ENCODE peak calls at places on chromosomes 6 and 20, in ten cellular contexts. One of them, this sample, is unnamed.

GRCh38 chr20:5557123-5557522 is 193.1 kb upstream of the SHLD1 start:
- DNase-seq in adrenal gland: peak
- DNase-seq in left cardiac atrium: peak
- DNase-seq in activated CD4-positive, alpha-beta T cell treated with anti-CD3 and anti-CD28 coated beads, Interleukin-2, amount 50 U/mL, for 1 hour: peak
- DNase-seq in left ventricle myocardium inferior: peak
- DNase-seq in NCI-H748 treated with DMSO at 0.1 percent for 48 hours: peak
- DNase-seq in A549: peak
- DNase-seq in WTC11: peak
- DNase-seq in dorsolateral prefrontal cortex: peak
- DNase-seq in stimulated activated CD8-positive, alpha-beta memory T cell treated with anti-CD3 and anti-CD28 coated beads, Interleukin-12 subunit alpha, Interleukin-12 subunit beta, amount 100 ng/mL, for 4 hours: no peak
- DNase-seq in this sample: peak

GRCh38 chr20:10447028-10447427 is 11.9 kb downstream of the SLX4IP start:
- DNase-seq in left ventricle myocardium inferior: no peak
- DNase-seq in NCI-H748 treated with DMSO at 0.1 percent for 48 hours: peak
- DNase-seq in left cardiac atrium: no peak
- DNase-seq in adrenal gland: no peak
- DNase-seq in dorsolateral prefrontal cortex: no peak
- DNase-seq in stimulated activated CD8-positive, alpha-beta memory T cell treated with anti-CD3 and anti-CD28 coated beads, Interleukin-12 subunit alpha, Interleukin-12 subunit beta, amount 100 ng/mL, for 4 hours: no peak
- DNase-seq in A549: peak
- DNase-seq in WTC11: no peak
- DNase-seq in activated CD4-positive, alpha-beta T cell treated with anti-CD3 and anti-CD28 coated beads, Interleukin-2, amount 50 U/mL, for 1 hour: peak
- DNase-seq in this sample: peak

GRCh38 chr6:165800337-165800736 is 137.3 kb upstream of the PDE10A start:
- DNase-seq in A549: no peak
- DNase-seq in activated CD4-positive, alpha-beta T cell treated with anti-CD3 and anti-CD28 coated beads, Interleukin-2, amount 50 U/mL, for 1 hour: no peak
- DNase-seq in adrenal gland: no peak
- DNase-seq in WTC11: no peak
- DNase-seq in left ventricle myocardium inferior: no peak
- DNase-seq in dorsolateral prefrontal cortex: no peak
- DNase-seq in NCI-H748 treated with DMSO at 0.1 percent for 48 hours: no peak
- DNase-seq in stimulated activated CD8-positive, alpha-beta memory T cell treated with anti-CD3 and anti-CD28 coated beads, Interleukin-12 subunit alpha, Interleukin-12 subunit beta, amount 100 ng/mL, for 4 hours: no peak
- DNase-seq in left cardiac atrium: no peak
- DNase-seq in this sample: no peak

GRCh38 chr6:149129401-149130077 is 188.0 kb upstream of the TAB2 start:
- DNase-seq in left ventricle myocardium inferior: no peak
- DNase-seq in NCI-H748 treated with DMSO at 0.1 percent for 48 hours: no peak
- DNase-seq in A549: no peak
- DNase-seq in WTC11: no peak
- DNase-seq in dorsolateral prefrontal cortex: no peak
- DNase-seq in adrenal gland: peak
- DNase-seq in activated CD4-positive, alpha-beta T cell treated with anti-CD3 and anti-CD28 coated beads, Interleukin-2, amount 50 U/mL, for 1 hour: no peak
- DNase-seq in left cardiac atrium: peak
- DNase-seq in stimulated activated CD8-positive, alpha-beta memory T cell treated with anti-CD3 and anti-CD28 coated beads, Interleukin-12 subunit alpha, Interleukin-12 subunit beta, amount 100 ng/mL, for 4 hours: no peak
- DNase-seq in this sample: no peak

GRCh38 chr20:10565922-10566897 is 107.6 kb downstream of the JAG1 start:
- DNase-seq in WTC11: no peak
- DNase-seq in A549: peak
- DNase-seq in left cardiac atrium: no peak
- DNase-seq in dorsolateral prefrontal cortex: no peak
- DNase-seq in NCI-H748 treated with DMSO at 0.1 percent for 48 hours: no peak
- DNase-seq in adrenal gland: no peak
- DNase-seq in left ventricle myocardium inferior: no peak
- DNase-seq in stimulated activated CD8-positive, alpha-beta memory T cell treated with anti-CD3 and anti-CD28 coated beads, Interleukin-12 subunit alpha, Interleukin-12 subunit beta, amount 100 ng/mL, for 4 hours: no peak
- DNase-seq in activated CD4-positive, alpha-beta T cell treated with anti-CD3 and anti-CD28 coated beads, Interleukin-2, amount 50 U/mL, for 1 hour: no peak
- DNase-seq in this sample: peak

GRCh38 chr6:41698350-41698781 is 37.0 kb downstream of the TFEB start:
- DNase-seq in left cardiac atrium: no peak
- DNase-seq in stimulated activated CD8-positive, alpha-beta memory T cell treated with anti-CD3 and anti-CD28 coated beads, Interleukin-12 subunit alpha, Interleukin-12 subunit beta, amount 100 ng/mL, for 4 hours: no peak
- DNase-seq in A549: no peak
- DNase-seq in left ventricle myocardium inferior: no peak
- DNase-seq in activated CD4-positive, alpha-beta T cell treated with anti-CD3 and anti-CD28 coated beads, Interleukin-2, amount 50 U/mL, for 1 hour: no peak
- DNase-seq in NCI-H748 treated with DMSO at 0.1 percent for 48 hours: no peak
- DNase-seq in WTC11: no peak
- DNase-seq in dorsolateral prefrontal cortex: no peak
- DNase-seq in adrenal gland: no peak
- DNase-seq in this sample: no peak

GRCh38 chr6:46491789-46492547 is 719 bp upstream of the RCAN2 start:
- DNase-seq in A549: peak
- DNase-seq in stimulated activated CD8-positive, alpha-beta memory T cell treated with anti-CD3 and anti-CD28 coated beads, Interleukin-12 subunit alpha, Interleukin-12 subunit beta, amount 100 ng/mL, for 4 hours: peak
- DNase-seq in left cardiac atrium: peak
- DNase-seq in adrenal gland: peak
- DNase-seq in dorsolateral prefrontal cortex: peak
- DNase-seq in WTC11: peak
- DNase-seq in left ventricle myocardium inferior: peak
- DNase-seq in activated CD4-positive, alpha-beta T cell treated with anti-CD3 and anti-CD28 coated beads, Interleukin-2, amount 50 U/mL, for 1 hour: no peak
- DNase-seq in NCI-H748 treated with DMSO at 0.1 percent for 48 hours: peak
- DNase-seq in this sample: peak

GRCh38 chr20:36093025-36093803 is 61.3 kb upstream of the EPB41L1 start:
- DNase-seq in adrenal gland: peak
- DNase-seq in WTC11: no peak
- DNase-seq in stimulated activated CD8-positive, alpha-beta memory T cell treated with anti-CD3 and anti-CD28 coated beads, Interleukin-12 subunit alpha, Interleukin-12 subunit beta, amount 100 ng/mL, for 4 hours: no peak
- DNase-seq in left ventricle myocardium inferior: peak
- DNase-seq in activated CD4-positive, alpha-beta T cell treated with anti-CD3 and anti-CD28 coated beads, Interleukin-2, amount 50 U/mL, for 1 hour: peak
- DNase-seq in NCI-H748 treated with DMSO at 0.1 percent for 48 hours: no peak
- DNase-seq in dorsolateral prefrontal cortex: peak
- DNase-seq in A549: peak
- DNase-seq in left cardiac atrium: peak
- DNase-seq in this sample: peak

GRCh38 chr6:99093781-99094180 is 146.0 kb upstream of the FBXL4 start:
- DNase-seq in activated CD4-positive, alpha-beta T cell treated with anti-CD3 and anti-CD28 coated beads, Interleukin-2, amount 50 U/mL, for 1 hour: no peak
- DNase-seq in A549: no peak
- DNase-seq in adrenal gland: no peak
- DNase-seq in left ventricle myocardium inferior: no peak
- DNase-seq in NCI-H748 treated with DMSO at 0.1 percent for 48 hours: peak
- DNase-seq in dorsolateral prefrontal cortex: no peak
- DNase-seq in left cardiac atrium: no peak
- DNase-seq in stimulated activated CD8-positive, alpha-beta memory T cell treated with anti-CD3 and anti-CD28 coated beads, Interleukin-12 subunit alpha, Interleukin-12 subunit beta, amount 100 ng/mL, for 4 hours: no peak
- DNase-seq in WTC11: no peak
- DNase-seq in this sample: no peak

GRCh38 chr20:17520583-17520982 is 10.6 kb downstream of the BFSP1 start:
- DNase-seq in NCI-H748 treated with DMSO at 0.1 percent for 48 hours: no peak
- DNase-seq in adrenal gland: no peak
- DNase-seq in A549: no peak
- DNase-seq in activated CD4-positive, alpha-beta T cell treated with anti-CD3 and anti-CD28 coated beads, Interleukin-2, amount 50 U/mL, for 1 hour: no peak
- DNase-seq in left cardiac atrium: no peak
- DNase-seq in WTC11: no peak
- DNase-seq in left ventricle myocardium inferior: no peak
- DNase-seq in stimulated activated CD8-positive, alpha-beta memory T cell treated with anti-CD3 and anti-CD28 coated beads, Interleukin-12 subunit alpha, Interleukin-12 subunit beta, amount 100 ng/mL, for 4 hours: no peak
- DNase-seq in dorsolateral prefrontal cortex: no peak
- DNase-seq in this sample: no peak

GRCh38 chr20:6277661-6278060 is 154.8 kb upstream of the FERMT1 start:
- DNase-seq in stimulated activated CD8-positive, alpha-beta memory T cell treated with anti-CD3 and anti-CD28 coated beads, Interleukin-12 subunit alpha, Interleukin-12 subunit beta, amount 100 ng/mL, for 4 hours: no peak
- DNase-seq in A549: no peak
- DNase-seq in left cardiac atrium: no peak
- DNase-seq in activated CD4-positive, alpha-beta T cell treated with anti-CD3 and anti-CD28 coated beads, Interleukin-2, amount 50 U/mL, for 1 hour: no peak
- DNase-seq in left ventricle myocardium inferior: no peak
- DNase-seq in WTC11: no peak
- DNase-seq in NCI-H748 treated with DMSO at 0.1 percent for 48 hours: peak
- DNase-seq in dorsolateral prefrontal cortex: no peak
- DNase-seq in adrenal gland: no peak
- DNase-seq in this sample: no peak

GRCh38 chr20:58078741-58079522 is 149.5 kb downstream of the ANKRD60 start:
- DNase-seq in activated CD4-positive, alpha-beta T cell treated with anti-CD3 and anti-CD28 coated beads, Interleukin-2, amount 50 U/mL, for 1 hour: no peak
- DNase-seq in A549: no peak
- DNase-seq in WTC11: no peak
- DNase-seq in adrenal gland: no peak
- DNase-seq in left ventricle myocardium inferior: no peak
- DNase-seq in left cardiac atrium: no peak
- DNase-seq in NCI-H748 treated with DMSO at 0.1 percent for 48 hours: no peak
- DNase-seq in dorsolateral prefrontal cortex: no peak
- DNase-seq in stimulated activated CD8-positive, alpha-beta memory T cell treated with anti-CD3 and anti-CD28 coated beads, Interleukin-12 subunit alpha, Interleukin-12 subunit beta, amount 100 ng/mL, for 4 hours: no peak
- DNase-seq in this sample: no peak

GRCh38 chr20:46509523-46509922 is 3.8 kb downstream of the ZNF334 start:
- DNase-seq in adrenal gland: no peak
- DNase-seq in stimulated activated CD8-positive, alpha-beta memory T cell treated with anti-CD3 and anti-CD28 coated beads, Interleukin-12 subunit alpha, Interleukin-12 subunit beta, amount 100 ng/mL, for 4 hours: no peak
- DNase-seq in WTC11: no peak
- DNase-seq in A549: no peak
- DNase-seq in activated CD4-positive, alpha-beta T cell treated with anti-CD3 and anti-CD28 coated beads, Interleukin-2, amount 50 U/mL, for 1 hour: no peak
- DNase-seq in dorsolateral prefrontal cortex: no peak
- DNase-seq in left ventricle myocardium inferior: no peak
- DNase-seq in left cardiac atrium: no peak
- DNase-seq in NCI-H748 treated with DMSO at 0.1 percent for 48 hours: no peak
- DNase-seq in this sample: no peak

GRCh38 chr6:105985098-105985815 is 100.9 kb upstream of the PRDM1 start:
- DNase-seq in dorsolateral prefrontal cortex: no peak
- DNase-seq in WTC11: no peak
- DNase-seq in NCI-H748 treated with DMSO at 0.1 percent for 48 hours: peak
- DNase-seq in adrenal gland: no peak
- DNase-seq in left ventricle myocardium inferior: no peak
- DNase-seq in left cardiac atrium: no peak
- DNase-seq in stimulated activated CD8-positive, alpha-beta memory T cell treated with anti-CD3 and anti-CD28 coated beads, Interleukin-12 subunit alpha, Interleukin-12 subunit beta, amount 100 ng/mL, for 4 hours: no peak
- DNase-seq in A549: no peak
- DNase-seq in activated CD4-positive, alpha-beta T cell treated with anti-CD3 and anti-CD28 coated beads, Interleukin-2, amount 50 U/mL, for 1 hour: no peak
- DNase-seq in this sample: peak

GRCh38 chr6:107989166-107990094 is 31.4 kb upstream of the SEC63 start:
- DNase-seq in activated CD4-positive, alpha-beta T cell treated with anti-CD3 and anti-CD28 coated beads, Interleukin-2, amount 50 U/mL, for 1 hour: no peak
- DNase-seq in left cardiac atrium: no peak
- DNase-seq in NCI-H748 treated with DMSO at 0.1 percent for 48 hours: no peak
- DNase-seq in WTC11: no peak
- DNase-seq in A549: no peak
- DNase-seq in stimulated activated CD8-positive, alpha-beta memory T cell treated with anti-CD3 and anti-CD28 coated beads, Interleukin-12 subunit alpha, Interleukin-12 subunit beta, amount 100 ng/mL, for 4 hours: no peak
- DNase-seq in dorsolateral prefrontal cortex: no peak
- DNase-seq in adrenal gland: no peak
- DNase-seq in left ventricle myocardium inferior: no peak
- DNase-seq in this sample: no peak

GRCh38 chr20:50292324-50293243 is 102.0 kb downstream of the CEBPB start:
- DNase-seq in NCI-H748 treated with DMSO at 0.1 percent for 48 hours: no peak
- DNase-seq in activated CD4-positive, alpha-beta T cell treated with anti-CD3 and anti-CD28 coated beads, Interleukin-2, amount 50 U/mL, for 1 hour: no peak
- DNase-seq in WTC11: peak
- DNase-seq in dorsolateral prefrontal cortex: no peak
- DNase-seq in adrenal gland: peak
- DNase-seq in stimulated activated CD8-positive, alpha-beta memory T cell treated with anti-CD3 and anti-CD28 coated beads, Interleukin-12 subunit alpha, Interleukin-12 subunit beta, amount 100 ng/mL, for 4 hours: no peak
- DNase-seq in A549: peak
- DNase-seq in left cardiac atrium: peak
- DNase-seq in left ventricle myocardium inferior: peak
- DNase-seq in this sample: peak

This sample was measured in transverse colon.